ENCODE peak calls at places on chromosomes 13 and 19, in six cellular contexts. Q is lung, Z is neural progenitor cell, U is upper lobe of right lung, E is Peyer's patch, A is fibroblast of lung. W is an unnamed sample. For H3K4me1, the result is how much of the 10 kb centered on the place peaks cover.

GRCh38 chr13:79508224-79508961 is 27.4 kb downstream of the NDFIP2 start:
- DNase-seq in Q (no peak), Z (no peak), U (no peak), E (no peak), A (no peak), W (no peak)

GRCh38 chr13:110440946-110441731 is 120.4 kb downstream of the RAB20 start:
- DNase-seq in Q (no peak), Z (no peak), U (no peak), E (no peak), A (no peak), W (peak)

GRCh38 chr19:18789883-18790565 is 1.1 kb downstream of the COMP start:
- DNase-seq in Q (no peak), Z (peak), U (no peak), E (no peak), A (peak), W (no peak)

GRCh38 chr19:49499030-49499670 is 2.9 kb downstream of the RPS11 start:
- DNase-seq in Q (no peak), Z (no peak), U (no peak), E (no peak), A (no peak), W (no peak)

GRCh38 chr19:9847087-9847671 is 12.1 kb downstream of the PIN1 start:
- DNase-seq in Q (peak), Z (peak), U (no peak), E (no peak), A (peak), W (no peak)

GRCh38 chr19:30064021-30064699 is 122.1 kb downstream of the URI1 start:
- DNase-seq in Q (no peak), Z (no peak), U (peak), E (no peak), A (no peak), W (no peak)

GRCh38 chr19:5337126-5337525 is 3.5 kb downstream of the PTPRS start:
- DNase-seq in Q (no peak), Z (no peak), U (no peak), E (no peak), A (no peak), W (no peak)

GRCh38 chr13:99415014-99415650 is 86.1 kb upstream of the TM9SF2 start:
- DNase-seq in Q (no peak), Z (no peak), U (peak), E (no peak), A (no peak), W (no peak)

GRCh38 chr19:1313695-1314613 is 28.3 kb downstream of the EFNA2 start:
- DNase-seq in Q (no peak), Z (no peak), U (no peak), E (no peak), A (no peak), W (no peak)

GRCh38 chr13:110268576-110269185 is 38.3 kb downstream of the COL4A1 start:
- DNase-seq in Q (no peak), Z (no peak), U (no peak), E (no peak), A (no peak), W (no peak)

GRCh38 chr13:73286177-73286576 is 227.4 kb downstream of the KLF5 start:
- DNase-seq in Q (no peak), Z (no peak), U (no peak), E (no peak), A (no peak), W (no peak)

GRCh38 chr19:55643003-55643732 is at the start of gene ZNF581:
- DNase-seq in Q (peak), Z (peak), U (peak), E (peak), A (peak), W (peak)

GRCh38 chr13:23510979-23511735 is 59.1 kb upstream of the TNFRSF19 start:
- DNase-seq in Q (no peak), Z (peak), U (no peak), E (no peak), A (peak), W (no peak)

GRCh38 chr19:6030214-6030507 is 52.2 kb upstream of the RANBP3 start:
- DNase-seq in Q (no peak), Z (no peak), U (no peak), E (no peak), A (peak), W (no peak)

GRCh38 chr19:966481-967088 is 17.6 kb upstream of the WDR18 start:
- DNase-seq in Q (no peak), Z (no peak), U (no peak), E (no peak), A (no peak), W (no peak)

GRCh38 chr13:30841161-30841560 is 64.9 kb upstream of the MEDAG start:
- DNase-seq in Q (no peak), Z (no peak), U (no peak), E (no peak), A (no peak), W (no peak)

GRCh38 chr13:69959041-69959440 is 148.6 kb upstream of the ATXN8OS start:
- DNase-seq in Q (no peak), Z (no peak), U (no peak), E (no peak), A (no peak), W (no peak)

GRCh38 chr13:50082426-50083283 is 67.4 kb downstream of the KCNRG start:
- DNase-seq in Q (peak), Z (peak), U (peak), E (peak), A (peak), W (peak)

GRCh38 chr13:46667687-46668281 is 114.8 kb downstream of the LRCH1 start:
- DNase-seq in Q (no peak), Z (no peak), U (no peak), E (no peak), A (no peak), W (no peak)

GRCh38 chr19:58544591-58545285 is 874 bp downstream of the TRIM28 start:
- DNase-seq in Q (no peak), Z (peak), U (peak), E (no peak), A (peak), W (no peak)

GRCh38 chr13:89951341-89951740 is 1396.1 kb upstream of the MIR17HG start:
- DNase-seq in Q (no peak), Z (peak), U (no peak), E (no peak), A (no peak), W (no peak)

GRCh38 chr13:51500687-51501086 is 47.9 kb upstream of the INTS6 start:
- DNase-seq in Q (no peak), Z (no peak), U (no peak), E (no peak), A (no peak), W (no peak)

GRCh38 chr19:42115705-42116104 is 16.5 kb downstream of the POU2F2 start:
- DNase-seq in Q (no peak), Z (no peak), U (no peak), E (no peak), A (no peak), W (no peak)

GRCh38 chr19:42115219-42115618 is 17.0 kb downstream of the POU2F2 start:
- DNase-seq in Q (no peak), Z (no peak), U (no peak), E (no peak), A (no peak), W (no peak)

GRCh38 chr19:42114412-42114811 is 17.8 kb downstream of the POU2F2 start:
- DNase-seq in Q (no peak), Z (no peak), U (no peak), E (no peak), A (no peak), W (no peak)

GRCh38 chr19:42116308-42117075 is 15.8 kb downstream of the POU2F2 start:
- DNase-seq in Q (no peak), Z (no peak), U (no peak), E (no peak), A (no peak), W (no peak)

DNA sequence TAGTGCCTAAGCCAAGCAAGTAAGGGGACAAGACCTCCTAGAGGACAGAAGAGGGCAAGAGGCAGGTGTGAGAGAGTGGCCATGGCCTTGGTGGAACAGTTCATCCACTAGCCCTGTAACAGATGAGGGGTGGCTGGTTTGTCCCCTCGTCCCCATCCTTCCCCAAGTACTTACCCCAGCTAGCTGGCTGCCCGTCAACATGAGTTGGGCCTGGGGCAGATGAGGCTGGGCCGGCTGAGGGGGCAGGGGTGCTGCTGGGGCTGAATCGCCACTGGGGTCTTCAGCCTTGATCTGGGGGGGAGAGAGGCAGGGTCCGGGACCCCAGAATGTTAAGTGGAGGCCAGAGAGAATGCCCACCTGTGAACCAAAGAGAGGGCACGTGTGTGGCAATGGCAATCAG is 15.2 kb downstream of the POU2F2 start:
- DNase-seq in Q (no peak), Z (no peak), U (no peak), E (no peak), A (no peak), W (no peak)
- H3K4me1 ChIP-seq in Q (under half), Z (under half), U (under half), E (under half), A (under half), W (under half)

GRCh38 chr13:57611956-57612355 is 19.6 kb upstream of the PCDH17 start:
- DNase-seq in Q (no peak), Z (no peak), U (no peak), E (no peak), A (no peak), W (no peak)

GRCh38 chr13:57612568-57612967 is 19.0 kb upstream of the PCDH17 start:
- DNase-seq in Q (no peak), Z (no peak), U (no peak), E (no peak), A (no peak), W (no peak)
- H3K4me1 ChIP-seq in Q (under half), Z (under half), U (under half), E (under half), A (under half), W (under half)

GRCh38 chr19:15732388-15732787 is 4.6 kb downstream of the OR10H2 start:
- DNase-seq in Q (no peak), Z (no peak), U (no peak), E (no peak), A (no peak), W (no peak)
- H3K4me1 ChIP-seq in Q (under half), Z (under half), U (under half), E (under half), A (under half), W (under half)

GRCh38 chr13:98176777-98177608 is at the start of gene RNF113B:
- DNase-seq in Q (no peak), Z (no peak), U (no peak), E (no peak), A (no peak), W (no peak)

GRCh38 chr13:98173431-98173921 is 3.6 kb downstream of the RNF113B start:
- DNase-seq in Q (no peak), Z (peak), U (no peak), E (no peak), A (peak), W (no peak)

GRCh38 chr13:98174995-98175394 is 2.1 kb downstream of the RNF113B start:
- DNase-seq in Q (no peak), Z (no peak), U (no peak), E (no peak), A (peak), W (no peak)

GRCh38 chr13:98174321-98174720 is 2.7 kb downstream of the RNF113B start:
- DNase-seq in Q (no peak), Z (no peak), U (no peak), E (no peak), A (peak), W (no peak)

DNA sequence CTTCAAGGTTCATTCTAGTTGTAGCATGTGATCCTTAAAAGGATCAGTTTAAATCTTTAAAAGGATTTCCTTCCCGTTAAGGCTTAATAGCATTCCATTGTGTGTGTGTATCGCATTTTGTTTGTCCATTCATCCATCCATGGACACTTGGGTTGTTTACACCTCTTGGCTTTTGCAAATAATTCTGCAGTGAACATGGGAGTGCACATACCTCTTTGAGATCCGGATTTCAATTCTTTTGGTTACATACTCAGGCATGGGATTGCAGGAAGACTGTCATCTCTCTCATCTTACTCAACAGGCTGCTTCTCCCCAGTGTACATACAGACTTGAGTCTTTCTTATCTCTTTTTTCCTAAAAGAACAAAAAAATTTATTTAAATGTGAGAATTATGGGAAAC is 1.2 kb downstream of the RNF113B start:
- DNase-seq in Q (no peak), Z (peak), U (no peak), E (no peak), A (peak), W (no peak)
- H3K4me1 ChIP-seq in Q (under half), Z (under half), U (under half), E (under half), A (under half), W (under half)

GRCh38 chr19:40806385-40807146 is 7.6 kb downstream of the EGLN2 start:
- DNase-seq in Q (peak), Z (peak), U (peak), E (peak), A (peak), W (peak)
- H3K4me1 ChIP-seq in Q (under half), Z (under half), U (half or more), E (half or more), A (under half), W (half or more)

DNA sequence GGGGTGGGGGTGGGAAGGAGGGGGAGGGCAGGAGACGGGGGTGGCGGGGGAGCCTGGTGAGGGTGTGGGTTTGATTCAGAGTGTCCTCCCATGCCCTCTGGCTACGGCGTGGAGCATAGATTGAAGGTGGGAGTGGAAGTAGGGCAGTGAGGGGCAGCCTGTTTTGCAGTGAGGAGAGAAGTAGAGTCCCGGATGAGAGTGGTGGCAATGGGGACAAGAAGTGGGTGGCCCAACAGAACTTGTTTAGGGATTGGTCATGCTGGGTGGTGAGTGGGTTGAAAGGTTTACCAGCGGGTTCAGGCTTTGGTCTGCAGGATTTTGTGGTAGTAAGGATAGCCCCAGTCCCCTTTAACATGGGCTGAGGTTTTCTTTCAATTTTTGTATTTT is 35.5 kb downstream of the SIPA1L3 start:
- DNase-seq in Q (no peak), Z (no peak), U (peak), E (no peak), A (no peak), W (no peak)
- H3K4me1 ChIP-seq in Q (under half), Z (under half), U (under half), E (under half), A (under half), W (half or more)

DNA sequence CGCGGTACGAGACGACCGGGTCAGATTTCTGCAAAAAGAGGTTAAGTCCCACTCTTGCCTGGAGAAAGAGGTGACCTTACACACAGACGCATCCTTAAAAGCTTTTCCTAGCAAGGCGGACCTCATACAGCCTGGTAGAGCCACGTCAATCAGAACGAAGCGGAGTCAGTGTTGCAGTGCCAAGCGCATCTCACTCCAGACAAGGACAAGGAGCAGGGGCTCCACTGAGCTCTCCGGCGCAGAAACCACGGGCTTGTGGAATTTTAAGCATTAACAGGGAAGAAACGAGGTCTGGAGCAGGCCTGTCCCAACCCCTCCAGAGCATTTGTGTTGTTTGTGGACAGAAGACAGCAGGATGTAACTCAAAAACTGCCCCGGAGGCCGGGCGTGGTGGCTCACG is 7.1 kb downstream of the EEF2 start:
- DNase-seq in Q (no peak), Z (no peak), U (no peak), E (no peak), A (no peak), W (no peak)
- H3K4me1 ChIP-seq in Q (under half), Z (under half), U (under half), E (under half), A (under half), W (under half)